ENCODE peak calls at places on chromosomes 16 and 17, in four cellular contexts. One of them, this sample, is unnamed.

GRCh38 chr17:42565523-42566214 is 1.2 kb upstream of the MLX start:
- DNase-seq in esophagus muscularis mucosa: no peak
- DNase-seq in upper lobe of right lung: no peak
- DNase-seq in CD8-positive, alpha-beta T cell: no peak
- DNase-seq in this sample: no peak

GRCh38 chr16:83549836-83550569 is 257.8 kb upstream of the HSBP1 start:
- DNase-seq in CD8-positive, alpha-beta T cell: no peak
- DNase-seq in esophagus muscularis mucosa: no peak
- DNase-seq in upper lobe of right lung: no peak
- DNase-seq in this sample: no peak

GRCh38 chr16:90008708-90009145 is 10.5 kb downstream of the DBNDD1 start:
- DNase-seq in CD8-positive, alpha-beta T cell: peak
- DNase-seq in upper lobe of right lung: no peak
- DNase-seq in esophagus muscularis mucosa: no peak
- DNase-seq in this sample: no peak

GRCh38 chr17:81333626-81334368 is 38.7 kb upstream of the SLC38A10 start:
- DNase-seq in esophagus muscularis mucosa: no peak
- DNase-seq in CD8-positive, alpha-beta T cell: no peak
- DNase-seq in upper lobe of right lung: peak
- DNase-seq in this sample: no peak

GRCh38 chr17:40097087-40097486 is 3.3 kb downstream of the NR1D1 start:
- DNase-seq in upper lobe of right lung: no peak
- DNase-seq in CD8-positive, alpha-beta T cell: no peak
- DNase-seq in esophagus muscularis mucosa: no peak
- DNase-seq in this sample: no peak

GRCh38 chr17:71727292-71727691 is 393.5 kb upstream of the SOX9 start:
- DNase-seq in esophagus muscularis mucosa: no peak
- DNase-seq in upper lobe of right lung: no peak
- DNase-seq in CD8-positive, alpha-beta T cell: no peak
- DNase-seq in this sample: no peak

GRCh38 chr16:73204359-73205152 is 156.6 kb upstream of the ZFHX3 start:
- DNase-seq in CD8-positive, alpha-beta T cell: no peak
- DNase-seq in upper lobe of right lung: no peak
- DNase-seq in esophagus muscularis mucosa: no peak
- DNase-seq in this sample: no peak

GRCh38 chr16:74627506-74628220 is 20.7 kb upstream of the GLG1 start:
- DNase-seq in esophagus muscularis mucosa: no peak
- DNase-seq in CD8-positive, alpha-beta T cell: no peak
- DNase-seq in upper lobe of right lung: no peak
- DNase-seq in this sample: no peak

GRCh38 chr17:51354908-51355307 is 94.6 kb downstream of the UTP18 start:
- DNase-seq in upper lobe of right lung: no peak
- DNase-seq in CD8-positive, alpha-beta T cell: no peak
- DNase-seq in esophagus muscularis mucosa: no peak
- DNase-seq in this sample: no peak

GRCh38 chr17:47264171-47264570 is 10.5 kb downstream of the ITGB3 start:
- DNase-seq in CD8-positive, alpha-beta T cell: no peak
- DNase-seq in upper lobe of right lung: no peak
- DNase-seq in esophagus muscularis mucosa: no peak
- DNase-seq in this sample: no peak

GRCh38 chr17:82408288-82408937 is 9.7 kb upstream of the HEXD start:
- DNase-seq in upper lobe of right lung: no peak
- DNase-seq in CD8-positive, alpha-beta T cell: no peak
- DNase-seq in esophagus muscularis mucosa: no peak
- DNase-seq in this sample: no peak

GRCh38 chr16:51407921-51408320 is 256.9 kb upstream of the SALL1 start:
- DNase-seq in upper lobe of right lung: no peak
- DNase-seq in CD8-positive, alpha-beta T cell: no peak
- DNase-seq in esophagus muscularis mucosa: no peak
- DNase-seq in this sample: no peak

GRCh38 chr17:66837883-66838665 is 3.2 kb downstream of the CACNG5 start:
- DNase-seq in CD8-positive, alpha-beta T cell: no peak
- DNase-seq in upper lobe of right lung: no peak
- DNase-seq in esophagus muscularis mucosa: no peak
- DNase-seq in this sample: no peak

GRCh38 chr16:15427648-15428239 is 6.6 kb upstream of the BMERB1 start:
- DNase-seq in CD8-positive, alpha-beta T cell: peak
- DNase-seq in upper lobe of right lung: peak
- DNase-seq in esophagus muscularis mucosa: no peak
- DNase-seq in this sample: no peak

GRCh38 chr16:85829751-85830445 is 30.4 kb downstream of the COX4I1 start:
- DNase-seq in upper lobe of right lung: peak
- DNase-seq in esophagus muscularis mucosa: no peak
- DNase-seq in CD8-positive, alpha-beta T cell: no peak
- DNase-seq in this sample: no peak

GRCh38 chr17:81635973-81636504 is 873 bp downstream of the NPLOC4 start:
- DNase-seq in upper lobe of right lung: no peak
- DNase-seq in esophagus muscularis mucosa: no peak
- DNase-seq in CD8-positive, alpha-beta T cell: no peak
- DNase-seq in this sample: no peak

GRCh38 chr17:36611345-36612072 is 10.1 kb downstream of the MRM1 start:
- DNase-seq in upper lobe of right lung: no peak
- DNase-seq in esophagus muscularis mucosa: no peak
- DNase-seq in CD8-positive, alpha-beta T cell: no peak
- DNase-seq in this sample: peak

GRCh38 chr17:80295146-80295545 is 34.5 kb downstream of the RNF213 start:
- DNase-seq in esophagus muscularis mucosa: no peak
- DNase-seq in CD8-positive, alpha-beta T cell: no peak
- DNase-seq in upper lobe of right lung: no peak
- DNase-seq in this sample: no peak

GRCh38 chr17:68291836-68292688 is 767 bp downstream of the ARSG start:
- DNase-seq in esophagus muscularis mucosa: peak
- DNase-seq in CD8-positive, alpha-beta T cell: peak
- DNase-seq in upper lobe of right lung: peak
- DNase-seq in this sample: no peak
- TF ChIP-seq CTCF in esophagus muscularis mucosa: no peak
- TF ChIP-seq CTCF in CD8-positive, alpha-beta T cell: no peak
- TF ChIP-seq CTCF in upper lobe of right lung: no peak
- TF ChIP-seq CTCF in this sample: no peak

GRCh38 chr17:75750661-75751423 is 14.2 kb downstream of the GALK1 start:
- DNase-seq in esophagus muscularis mucosa: no peak
- DNase-seq in upper lobe of right lung: no peak
- DNase-seq in CD8-positive, alpha-beta T cell: no peak
- DNase-seq in this sample: no peak
- H3K27ac ChIP-seq in esophagus muscularis mucosa: no peak
- H3K27ac ChIP-seq in upper lobe of right lung: no peak
- H3K27ac ChIP-seq in CD8-positive, alpha-beta T cell: no peak
- H3K27ac ChIP-seq in this sample: no peak

GRCh38 chr17:28201315-28201714 is 117.7 kb upstream of the TMEM97 start:
- DNase-seq in upper lobe of right lung: no peak
- DNase-seq in esophagus muscularis mucosa: no peak
- DNase-seq in CD8-positive, alpha-beta T cell: no peak
- DNase-seq in this sample: no peak

GRCh38 chr17:28199728-28200127 is 119.3 kb upstream of the TMEM97 start:
- DNase-seq in upper lobe of right lung: no peak
- DNase-seq in CD8-positive, alpha-beta T cell: no peak
- DNase-seq in esophagus muscularis mucosa: no peak
- DNase-seq in this sample: no peak

GRCh38 chr17:28196637-28197036 is 122.4 kb upstream of the TMEM97 start:
- DNase-seq in upper lobe of right lung: no peak
- DNase-seq in esophagus muscularis mucosa: no peak
- DNase-seq in CD8-positive, alpha-beta T cell: no peak
- DNase-seq in this sample: no peak

GRCh38 chr17:28204244-28204643 is 114.8 kb upstream of the TMEM97 start:
- DNase-seq in esophagus muscularis mucosa: no peak
- DNase-seq in upper lobe of right lung: no peak
- DNase-seq in CD8-positive, alpha-beta T cell: no peak
- DNase-seq in this sample: no peak

GRCh38 chr17:28199115-28199514 is 119.9 kb upstream of the TMEM97 start:
- DNase-seq in esophagus muscularis mucosa: no peak
- DNase-seq in CD8-positive, alpha-beta T cell: no peak
- DNase-seq in upper lobe of right lung: no peak
- DNase-seq in this sample: no peak
- H3K4me3 ChIP-seq in esophagus muscularis mucosa: no peak
- H3K4me3 ChIP-seq in CD8-positive, alpha-beta T cell: no peak
- H3K4me3 ChIP-seq in upper lobe of right lung: no peak
- H3K4me3 ChIP-seq in this sample: no peak

GRCh38 chr16:3242709-3243108 is 7.8 kb upstream of the ZNF200 start:
- DNase-seq in esophagus muscularis mucosa: no peak
- DNase-seq in upper lobe of right lung: no peak
- DNase-seq in CD8-positive, alpha-beta T cell: no peak
- DNase-seq in this sample: no peak
- TF ChIP-seq CTCF in esophagus muscularis mucosa: no peak
- TF ChIP-seq CTCF in upper lobe of right lung: no peak
- TF ChIP-seq CTCF in CD8-positive, alpha-beta T cell: no peak
- TF ChIP-seq CTCF in this sample: no peak

GRCh38 chr17:44348234-44348987 is 3.3 kb downstream of the GRN start:
- DNase-seq in CD8-positive, alpha-beta T cell: no peak
- DNase-seq in esophagus muscularis mucosa: no peak
- DNase-seq in upper lobe of right lung: peak
- DNase-seq in this sample: no peak
- H3K27ac ChIP-seq in CD8-positive, alpha-beta T cell: no peak
- H3K27ac ChIP-seq in esophagus muscularis mucosa: no peak
- H3K27ac ChIP-seq in upper lobe of right lung: no peak
- H3K27ac ChIP-seq in this sample: no peak

GRCh38 chr17:75827291-75828050 is 16.7 kb downstream of the UNC13D start:
- DNase-seq in CD8-positive, alpha-beta T cell: peak
- DNase-seq in esophagus muscularis mucosa: no peak
- DNase-seq in upper lobe of right lung: no peak
- DNase-seq in this sample: no peak
- H3K4me3 ChIP-seq in CD8-positive, alpha-beta T cell: peak
- H3K4me3 ChIP-seq in esophagus muscularis mucosa: peak
- H3K4me3 ChIP-seq in upper lobe of right lung: peak
- H3K4me3 ChIP-seq in this sample: peak

DNA sequence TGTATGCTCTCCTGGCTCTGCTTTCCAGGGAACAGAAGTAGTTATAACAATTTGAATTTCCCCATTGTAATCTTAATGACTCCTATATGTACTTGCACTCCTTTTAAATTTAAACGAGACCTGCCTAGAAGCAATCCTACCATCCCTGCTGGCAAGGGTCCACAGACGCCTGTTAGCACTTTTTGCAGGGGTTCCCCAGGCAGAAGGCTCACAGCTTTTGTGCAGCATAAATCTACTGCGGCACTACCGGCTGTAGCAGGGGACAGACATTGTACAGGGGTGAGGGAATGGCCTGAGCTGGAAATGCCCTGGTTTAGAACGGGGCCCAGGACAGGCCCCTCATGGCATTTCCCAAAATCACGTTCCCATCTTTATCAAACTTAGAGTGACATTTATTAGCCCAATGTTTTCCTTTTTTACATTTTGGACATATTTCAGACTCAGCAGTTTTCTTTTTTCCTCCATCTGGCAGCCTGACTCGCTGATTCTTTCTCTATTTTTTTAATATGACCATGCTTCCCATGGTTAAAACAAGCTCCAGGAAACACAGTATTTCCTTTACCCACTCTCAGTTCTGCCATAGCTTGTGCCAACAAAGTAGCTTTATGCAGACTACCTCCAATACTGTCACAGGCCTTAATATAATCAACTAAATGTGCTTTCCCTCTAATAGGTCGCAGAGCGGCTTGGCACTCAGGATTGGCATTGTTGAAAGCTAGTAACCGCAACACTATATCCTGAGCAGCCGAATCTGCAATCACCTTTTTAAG is 35.4 kb upstream of the USP22 start:
- DNase-seq in esophagus muscularis mucosa: no peak
- DNase-seq in CD8-positive, alpha-beta T cell: no peak
- DNase-seq in upper lobe of right lung: no peak
- DNase-seq in this sample: no peak
- TF ChIP-seq CTCF in esophagus muscularis mucosa: no peak
- TF ChIP-seq CTCF in CD8-positive, alpha-beta T cell: no peak
- TF ChIP-seq CTCF in upper lobe of right lung: no peak
- TF ChIP-seq CTCF in this sample: no peak

DNA sequence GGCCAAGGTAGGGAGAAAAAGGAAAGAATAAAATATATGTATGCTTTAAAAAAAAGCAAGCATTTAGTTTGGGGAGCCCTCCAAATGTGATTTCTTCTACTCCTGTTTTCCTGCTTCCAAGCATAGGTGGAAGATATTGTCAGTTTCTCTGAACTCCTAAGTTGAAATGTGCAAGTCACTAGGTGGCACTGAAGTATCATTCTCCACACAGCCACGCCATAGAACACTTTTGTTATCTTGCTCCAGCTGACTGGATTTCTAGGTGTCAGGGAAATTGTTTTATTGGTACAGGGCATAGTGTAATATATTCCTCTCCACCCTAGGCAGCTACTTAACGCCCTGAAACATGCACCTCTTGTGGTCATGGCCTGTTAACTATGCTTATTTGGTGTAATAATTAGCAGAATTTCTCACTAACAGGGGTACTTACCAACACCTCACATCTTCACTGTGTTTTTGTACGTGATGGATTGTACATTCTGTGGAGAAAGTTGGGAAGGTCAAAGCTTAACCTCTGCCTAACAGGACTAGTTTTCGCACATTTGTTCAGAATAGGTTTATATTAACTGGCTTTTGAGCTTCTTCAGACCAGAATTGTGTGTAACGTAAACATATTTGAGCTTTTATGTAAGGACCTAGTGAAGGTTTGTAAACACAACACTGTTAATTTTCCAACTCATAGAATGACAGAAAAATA is 69.3 kb downstream of the FTO start:
- DNase-seq in upper lobe of right lung: no peak
- DNase-seq in CD8-positive, alpha-beta T cell: no peak
- DNase-seq in esophagus muscularis mucosa: no peak
- DNase-seq in this sample: peak
- H3K27ac ChIP-seq in upper lobe of right lung: no peak
- H3K27ac ChIP-seq in CD8-positive, alpha-beta T cell: no peak
- H3K27ac ChIP-seq in esophagus muscularis mucosa: no peak
- H3K27ac ChIP-seq in this sample: no peak

DNA sequence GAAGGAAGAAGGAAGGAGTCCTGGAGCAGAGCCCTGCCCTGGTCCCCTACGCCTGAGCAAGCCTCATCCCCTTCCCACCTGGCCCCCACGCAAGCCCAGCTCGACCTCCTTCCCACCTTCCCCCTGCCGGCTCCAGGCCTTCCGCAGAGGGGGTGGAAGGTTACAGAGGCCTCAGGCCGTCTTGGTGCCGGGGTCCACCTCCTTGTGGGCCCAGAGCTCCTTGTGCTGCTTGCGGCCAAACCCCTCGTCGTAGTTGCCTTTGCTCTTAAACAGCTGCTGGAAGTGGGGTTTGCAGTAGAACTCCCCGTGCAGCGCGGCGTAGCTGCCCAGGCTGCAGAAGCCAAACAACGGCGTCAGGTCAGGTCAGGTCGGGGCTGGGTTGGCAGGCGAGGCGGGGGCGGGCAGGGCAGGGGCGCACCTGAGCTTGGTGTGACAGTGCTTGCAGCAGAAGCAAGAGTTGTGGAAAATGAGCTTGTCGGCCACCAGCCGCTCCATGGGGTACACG is 1.5 kb downstream of the LIMD2 start:
- DNase-seq in upper lobe of right lung: no peak
- DNase-seq in CD8-positive, alpha-beta T cell: peak
- DNase-seq in esophagus muscularis mucosa: no peak
- DNase-seq in this sample: no peak
- H3K4me3 ChIP-seq in upper lobe of right lung: peak
- H3K4me3 ChIP-seq in CD8-positive, alpha-beta T cell: peak
- H3K4me3 ChIP-seq in esophagus muscularis mucosa: peak
- H3K4me3 ChIP-seq in this sample: peak

GRCh38 chr17:44123356-44124117 is at the start of gene HDAC5:
- DNase-seq in esophagus muscularis mucosa: peak
- DNase-seq in upper lobe of right lung: peak
- DNase-seq in CD8-positive, alpha-beta T cell: peak
- DNase-seq in this sample: peak
- TF ChIP-seq CTCF in esophagus muscularis mucosa: peak
- TF ChIP-seq CTCF in upper lobe of right lung: peak
- TF ChIP-seq CTCF in CD8-positive, alpha-beta T cell: peak
- TF ChIP-seq CTCF in this sample: peak